ENCODE peak calls at places on chromosomes 5 and 9, in seven cellular contexts. One of them, this sample, is unnamed.
A peak's percentile ranks its signal among the peaks of the same experiment; 100 is the strongest.

GRCh38 chr5:179914032-179914755 is 6.5 kb upstream of the TBC1D9B start:
- DNase-seq in NCI-H1930: no peak
- DNase-seq in CD4-positive, alpha-beta T cell: no peak
- DNase-seq in fibroblast of pulmonary artery: peak; percentile 9
- DNase-seq in cardiac septum: no peak
- DNase-seq in SIG-M5: peak; percentile 89
- DNase-seq in aorta: no peak
- DNase-seq in this sample: peak; percentile 77

GRCh38 chr9:29691758-29692407 is 2118.6 kb upstream of the C9orf72 start:
- DNase-seq in NCI-H1930: no peak
- DNase-seq in CD4-positive, alpha-beta T cell: no peak
- DNase-seq in fibroblast of pulmonary artery: peak; percentile 72
- DNase-seq in cardiac septum: no peak
- DNase-seq in SIG-M5: no peak
- DNase-seq in aorta: no peak
- DNase-seq in this sample: no peak

GRCh38 chr5:66807743-66808142 is 211.6 kb downstream of the MAST4 start:
- DNase-seq in NCI-H1930: no peak
- DNase-seq in CD4-positive, alpha-beta T cell: no peak
- DNase-seq in fibroblast of pulmonary artery: peak; percentile 75
- DNase-seq in cardiac septum: no peak
- DNase-seq in SIG-M5: no peak
- DNase-seq in aorta: no peak
- DNase-seq in this sample: no peak

GRCh38 chr9:37953775-37954437 is 50.0 kb upstream of the SLC25A51 start:
- DNase-seq in NCI-H1930: no peak
- DNase-seq in CD4-positive, alpha-beta T cell: no peak
- DNase-seq in fibroblast of pulmonary artery: peak; percentile 98
- DNase-seq in cardiac septum: no peak
- DNase-seq in SIG-M5: no peak
- DNase-seq in aorta: peak; percentile 81
- DNase-seq in this sample: no peak

GRCh38 chr5:173499471-173500212 is 116.8 kb downstream of the BOD1 start:
- DNase-seq in NCI-H1930: no peak
- DNase-seq in CD4-positive, alpha-beta T cell: no peak
- DNase-seq in fibroblast of pulmonary artery: no peak
- DNase-seq in cardiac septum: no peak
- DNase-seq in SIG-M5: no peak
- DNase-seq in aorta: no peak
- DNase-seq in this sample: no peak

GRCh38 chr5:161152415-161152814 is 300.4 kb upstream of the ATP10B start:
- DNase-seq in NCI-H1930: no peak
- DNase-seq in CD4-positive, alpha-beta T cell: no peak
- DNase-seq in fibroblast of pulmonary artery: no peak
- DNase-seq in cardiac septum: no peak
- DNase-seq in SIG-M5: no peak
- DNase-seq in aorta: no peak
- DNase-seq in this sample: no peak

GRCh38 chr9:128553695-128554094 is 1.3 kb downstream of the SPTAN1 start:
- DNase-seq in NCI-H1930: no peak
- DNase-seq in CD4-positive, alpha-beta T cell: no peak
- DNase-seq in fibroblast of pulmonary artery: peak; percentile 92
- DNase-seq in cardiac septum: no peak
- DNase-seq in SIG-M5: no peak
- DNase-seq in aorta: no peak
- DNase-seq in this sample: no peak

GRCh38 chr5:125011419-125011818 is 265.0 kb upstream of the ZNF608 start:
- DNase-seq in NCI-H1930: no peak
- DNase-seq in CD4-positive, alpha-beta T cell: no peak
- DNase-seq in fibroblast of pulmonary artery: no peak
- DNase-seq in cardiac septum: no peak
- DNase-seq in SIG-M5: no peak
- DNase-seq in aorta: no peak
- DNase-seq in this sample: no peak

GRCh38 chr5:73030531-73030930 is 74.7 kb downstream of the FCHO2 start:
- DNase-seq in NCI-H1930: no peak
- DNase-seq in CD4-positive, alpha-beta T cell: no peak
- DNase-seq in fibroblast of pulmonary artery: no peak
- DNase-seq in cardiac septum: no peak
- DNase-seq in SIG-M5: no peak
- DNase-seq in aorta: no peak
- DNase-seq in this sample: no peak

GRCh38 chr5:94793113-94793815 is 174.8 kb downstream of the SLF1 start:
- DNase-seq in NCI-H1930: no peak
- DNase-seq in CD4-positive, alpha-beta T cell: no peak
- DNase-seq in fibroblast of pulmonary artery: peak; percentile 86
- DNase-seq in cardiac septum: no peak
- DNase-seq in SIG-M5: peak; percentile 63
- DNase-seq in aorta: no peak
- DNase-seq in this sample: peak; percentile 3

GRCh38 chr5:157893611-157894010 is 34.7 kb upstream of the CLINT1 start:
- DNase-seq in NCI-H1930: no peak
- DNase-seq in CD4-positive, alpha-beta T cell: no peak
- DNase-seq in fibroblast of pulmonary artery: no peak
- DNase-seq in cardiac septum: no peak
- DNase-seq in SIG-M5: no peak
- DNase-seq in aorta: no peak
- DNase-seq in this sample: no peak

This sample was measured in HL-60.